ENCODE peak calls at places on chromosomes 13 and 19, in seven cellular contexts. Q is HL-60, K is sigmoid colon, J is GM23338, E is esophagus muscularis mucosa, W is spleen, P is endothelial cell of umbilical vein. B is an unnamed sample.

GRCh38 chr19:7737215-7737614 is 5.3 kb upstream of the CLEC4G start:
- DNase-seq in P (no peak), Q (no peak), E (no peak), K (peak), W (no peak), J (peak), B (no peak)

GRCh38 chr13:28744091-28744536 is 25.3 kb upstream of the SLC46A3 start:
- DNase-seq in J (peak), P (peak), K (no peak), E (no peak), W (no peak), Q (no peak), B (peak)

GRCh38 chr19:19276386-19276785 is 3.3 kb upstream of the TM6SF2 start:
- DNase-seq in P (no peak), Q (no peak), E (no peak), W (no peak), K (no peak), J (no peak), B (no peak)

GRCh38 chr13:37109080-37109678 is 3.7 kb upstream of the CSNK1A1L start:
- DNase-seq in Q (no peak), W (no peak), E (no peak), K (no peak), P (peak), J (peak), B (no peak)

GRCh38 chr13:37344051-37344450 is 238.6 kb upstream of the CSNK1A1L start:
- DNase-seq in E (no peak), J (no peak), Q (no peak), K (no peak), P (no peak), W (no peak), B (no peak)

GRCh38 chr13:45769072-45769471 is 67.0 kb downstream of the CBY2 start:
- DNase-seq in K (no peak), P (no peak), W (no peak), E (no peak), J (peak), Q (no peak), B (no peak)

GRCh38 chr19:33758541-33759013 is 38.1 kb upstream of the KCTD15 start:
- DNase-seq in K (no peak), J (no peak), Q (no peak), E (no peak), W (no peak), P (no peak), B (peak)

GRCh38 chr13:40440990-40441820 is 225.2 kb downstream of the FOXO1 start:
- DNase-seq in Q (no peak), W (peak), E (no peak), P (peak), J (no peak), K (peak), B (peak)

GRCh38 chr13:83773961-83774360 is 108.3 kb downstream of the SLITRK1 start:
- DNase-seq in P (no peak), J (no peak), W (no peak), Q (no peak), E (no peak), K (no peak), B (no peak)

GRCh38 chr13:79481685-79482052 is 714 bp downstream of the NDFIP2 start:
- DNase-seq in E (no peak), P (no peak), Q (no peak), W (no peak), J (no peak), K (no peak), B (no peak)

GRCh38 chr19:8088752-8089663 is 36.4 kb downstream of the CCL25 start:
- DNase-seq in E (no peak), K (no peak), W (no peak), J (no peak), P (no peak), Q (no peak), B (no peak)

GRCh38 chr19:34253711-34254551 is 423 bp upstream of the GARRE1 start:
- DNase-seq in K (peak), W (peak), J (peak), P (peak), Q (peak), E (no peak), B (peak)

GRCh38 chr19:28239270-28239669 is 973.7 kb downstream of the UQCRFS1 start:
- DNase-seq in Q (no peak), J (peak), K (no peak), E (no peak), W (no peak), P (no peak), B (no peak)

GRCh38 chr19:37718357-37718756 is 1.2 kb downstream of the ZNF607 start:
- DNase-seq in E (no peak), J (peak), K (no peak), W (no peak), P (no peak), Q (no peak), B (no peak)

GRCh38 chr13:109868583-109869311 is 82.4 kb upstream of the IRS2 start:
- DNase-seq in J (no peak), W (no peak), Q (no peak), K (no peak), E (no peak), P (no peak), B (no peak)

GRCh38 chr19:6066661-6067646 is 43.3 kb downstream of the RFX2 start:
- DNase-seq in Q (peak), E (peak), J (peak), P (peak), K (peak), W (no peak), B (no peak)

GRCh38 chr19:33819875-33820781 is 23.5 kb downstream of the KCTD15 start:
- DNase-seq in K (peak), E (no peak), W (peak), Q (peak), P (peak), J (peak), B (peak)

GRCh38 chr19:19372656-19373416 is 32.6 kb upstream of the GATAD2A start:
- DNase-seq in E (no peak), Q (peak), W (peak), J (peak), K (peak), P (peak), B (no peak)

GRCh38 chr19:1384478-1385110 is 887 bp downstream of the NDUFS7 start:
- DNase-seq in Q (no peak), W (no peak), E (no peak), K (no peak), J (no peak), P (peak), B (no peak)

GRCh38 chr13:110942248-110942981 is 27.5 kb upstream of the ANKRD10 start:
- DNase-seq in Q (no peak), K (no peak), P (no peak), J (no peak), W (no peak), E (no peak), B (no peak)

GRCh38 chr19:39430675-39431593 is 4.8 kb downstream of the RPS16 start:
- DNase-seq in E (no peak), P (peak), W (peak), K (no peak), J (peak), Q (peak), B (no peak)

GRCh38 chr13:113864303-113864890 is 521 bp upstream of the GAS6 start:
- DNase-seq in Q (no peak), K (no peak), P (peak), E (no peak), W (no peak), J (no peak), B (no peak)

GRCh38 chr19:7870571-7871279 is 3.5 kb downstream of the PRR36 start:
- DNase-seq in W (no peak), P (peak), K (no peak), Q (no peak), E (no peak), J (peak), B (no peak)

GRCh38 chr13:66341978-66342377 is 888.2 kb downstream of the PCDH9 start:
- DNase-seq in P (no peak), E (no peak), Q (no peak), J (no peak), W (no peak), K (no peak), B (no peak)

GRCh38 chr13:112839347-112840105 is 129.5 kb upstream of the MCF2L start:
- DNase-seq in K (no peak), E (no peak), P (no peak), W (peak), J (no peak), Q (no peak), B (no peak)

GRCh38 chr19:1069009-1069779 is 2.2 kb downstream of the ARHGAP45 start:
- DNase-seq in W (peak), J (no peak), K (no peak), Q (peak), P (peak), E (peak), B (peak)

GRCh38 chr13:49357694-49358093 is 86.2 kb downstream of the CAB39L start:
- DNase-seq in E (no peak), Q (no peak), W (no peak), J (no peak), K (peak), P (no peak), B (no peak)

GRCh38 chr19:8639821-8640401 is 9.5 kb downstream of the NFILZ start:
- DNase-seq in J (peak), W (no peak), E (no peak), P (no peak), K (no peak), Q (no peak), B (no peak)

GRCh38 chr13:76799696-76800095 is 86.5 kb downstream of the KCTD12 start:
- DNase-seq in Q (no peak), W (no peak), K (no peak), J (no peak), E (no peak), P (peak), B (no peak)

GRCh38 chr19:1252221-1252817 is 3.9 kb downstream of the MIDN start:
- DNase-seq in W (peak), J (no peak), Q (peak), K (peak), P (peak), E (peak), B (peak)

GRCh38 chr13:73064991-73065390 is 6.2 kb downstream of the KLF5 start:
- DNase-seq in K (no peak), J (no peak), Q (no peak), W (no peak), P (no peak), E (no peak), B (no peak)

GRCh38 chr13:42086582-42086981 is 38.1 kb downstream of the DGKH start:
- DNase-seq in J (no peak), Q (no peak), E (no peak), W (no peak), P (no peak), K (no peak), B (no peak)

GRCh38 chr19:38975214-38975860 is at the start of gene FBXO17:
- DNase-seq in P (peak), Q (no peak), K (peak), E (no peak), W (no peak), J (peak), B (peak)

GRCh38 chr19:47310819-47311218 is 1.2 kb downstream of the C5AR1 start:
- DNase-seq in W (peak), J (no peak), E (no peak), K (no peak), P (no peak), Q (peak), B (peak)
- H3K4me3 ChIP-seq in W (peak), J (no peak), E (peak), K (no peak), P (no peak), Q (peak), B (no peak)

GRCh38 chr19:36150586-36150985 is 1.7 kb downstream of the COX7A1 start:
- DNase-seq in J (no peak), E (no peak), K (no peak), W (no peak), Q (no peak), P (no peak), B (no peak)

GRCh38 chr19:36149673-36150406 is 2.4 kb downstream of the COX7A1 start:
- DNase-seq in W (no peak), Q (no peak), K (no peak), J (no peak), P (no peak), E (no peak), B (no peak)

GRCh38 chr19:36152061-36152885 is at the start of gene COX7A1:
- DNase-seq in W (peak), J (peak), E (peak), P (peak), Q (no peak), K (peak), B (peak)

GRCh38 chr19:36152886-36153525 is 759 bp upstream of the COX7A1 start:
- DNase-seq in W (peak), Q (no peak), K (no peak), E (no peak), J (no peak), P (no peak), B (no peak)

DNA sequence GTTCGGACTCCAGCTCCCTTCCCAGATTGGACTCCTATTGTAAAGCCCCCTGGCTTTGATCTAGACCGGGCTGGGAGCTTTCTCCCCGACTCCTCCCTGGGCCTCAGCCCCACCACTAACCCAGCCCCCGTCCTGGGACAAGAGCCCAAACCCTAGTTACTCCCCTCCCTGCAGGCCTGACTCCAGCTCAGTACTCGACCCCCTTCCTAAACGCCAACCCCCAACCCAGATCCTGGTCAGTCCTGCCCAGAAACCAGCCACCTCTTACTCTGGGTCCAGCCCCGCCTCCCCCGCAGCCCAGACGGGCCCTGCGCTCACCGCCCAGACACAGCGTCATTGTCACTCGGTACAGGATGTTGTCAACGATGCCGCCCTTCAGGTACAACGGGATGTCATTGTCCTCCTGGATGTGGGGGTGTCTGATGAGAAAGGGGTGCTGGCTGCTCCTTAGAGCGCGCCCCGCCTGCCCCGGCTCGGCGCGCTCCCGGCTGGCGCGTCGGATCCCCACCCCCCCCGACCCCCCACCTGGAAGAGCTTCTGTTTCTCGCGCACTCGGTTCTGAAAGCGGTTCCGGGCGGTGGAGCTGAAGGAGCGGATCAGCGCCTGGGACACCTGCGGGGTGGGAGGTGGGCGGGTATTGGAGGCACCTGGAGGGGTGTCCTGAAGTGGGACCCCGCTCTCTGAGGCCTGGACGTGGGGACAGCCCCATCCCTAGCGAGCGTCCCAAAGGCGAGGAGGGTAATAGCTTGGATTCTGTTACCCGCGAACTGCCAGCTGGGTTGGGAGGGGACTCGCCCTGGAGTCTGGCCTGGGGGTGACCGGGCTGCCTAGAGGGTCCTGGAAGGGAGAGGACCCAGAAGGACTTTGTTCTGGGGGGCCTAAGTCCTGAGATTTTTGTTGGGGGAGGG is 849 bp downstream of the COX7A1 start:
- DNase-seq in Q (no peak), K (peak), J (peak), W (peak), P (no peak), E (no peak), B (peak)
- TF ChIP-seq POLR2AphosphoS5 in Q (no peak), K (peak), J (peak), W (peak), P (peak), E (peak), B (peak)

DNA sequence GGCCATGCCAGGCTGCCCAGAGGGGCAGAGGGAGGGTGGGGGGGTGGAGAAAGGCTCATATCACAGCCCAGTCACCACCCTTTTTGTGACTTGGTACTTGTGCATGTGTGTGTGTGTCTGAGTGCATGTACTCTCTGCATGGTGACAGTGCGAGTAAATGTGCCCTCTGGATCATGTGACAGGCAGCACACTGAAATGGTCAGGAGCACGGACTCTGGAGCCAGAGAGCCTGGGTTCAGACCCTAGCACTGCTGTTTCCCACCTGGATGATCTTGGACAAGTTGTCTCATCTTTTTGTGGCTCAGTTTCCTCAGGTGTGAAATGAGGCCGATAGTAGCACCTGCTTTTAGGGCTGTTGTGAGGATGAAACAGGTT is 2.0 kb downstream of the CIC start:
- DNase-seq in K (no peak), P (no peak), J (no peak), E (no peak), Q (no peak), W (no peak), B (no peak)
- H3K4me3 ChIP-seq in K (peak), P (no peak), J (no peak), E (peak), Q (peak), W (peak), B (peak)

GRCh38 chr19:12791345-12792047 is at the start of gene JUNB:
- DNase-seq in W (peak), Q (peak), P (peak), E (peak), K (peak), J (peak), B (peak)
- TF ChIP-seq POLR2AphosphoS5 in W (peak), Q (peak), P (peak), E (peak), K (peak), J (peak), B (peak)

GRCh38 chr19:12836529-12836863 is 1.8 kb upstream of the MAST1 start:
- DNase-seq in J (no peak), K (no peak), P (no peak), E (no peak), Q (no peak), W (no peak), B (no peak)

GRCh38 chr19:12834418-12834943 is at the start of gene RTBDN:
- DNase-seq in J (peak), E (no peak), Q (no peak), P (no peak), W (no peak), K (no peak), B (no peak)

GRCh38 chr19:12833418-12833746 is 997 bp downstream of the RTBDN start:
- DNase-seq in E (no peak), P (no peak), J (peak), W (no peak), Q (no peak), K (no peak), B (no peak)

GRCh38 chr19:12834976-12835757 is 788 bp upstream of the RTBDN start:
- DNase-seq in E (no peak), K (no peak), J (peak), P (no peak), W (no peak), Q (no peak), B (no peak)

GRCh38 chr19:12833747-12834417 is 497 bp downstream of the RTBDN start:
- DNase-seq in Q (no peak), J (peak), K (no peak), P (no peak), W (no peak), E (no peak), B (no peak)
- H3K4me3 ChIP-seq in Q (peak), J (peak), K (peak), P (no peak), W (peak), E (peak), B (peak)

GRCh38 chr13:48018637-48019036 is 17.6 kb upstream of the SUCLA2 start:
- DNase-seq in J (no peak), W (no peak), E (no peak), Q (no peak), K (no peak), P (no peak), B (no peak)
- TF ChIP-seq POLR2AphosphoS5 in J (no peak), W (no peak), E (no peak), Q (no peak), K (no peak), P (no peak), B (no peak)